ENCODE peak calls at places on chromosome 12, in eight cellular contexts. T is AG10803, A is endothelial cell, Y is A549, B is K562, F is astrocyte, M is B cell, E is upper lobe of right lung. L is an unnamed sample.

GRCh38 chr12:111426341-111427185 is 20.8 kb downstream of the SH2B3 start:
- DNase-seq in B (no peak), E (no peak), F (no peak), M (no peak), T (no peak), A (peak; percentile 4), Y (no peak), L (no peak)

GRCh38 chr12:104131609-104132008 is 6.4 kb downstream of the NFYB start:
- DNase-seq in A (no peak), M (no peak), T (no peak), B (no peak), F (no peak), E (no peak), Y (no peak), L (no peak)

GRCh38 chr12:122646568-122647220 is 56.5 kb downstream of the HCAR2 start:
- DNase-seq in T (peak; percentile 86), M (peak; percentile 61), E (no peak), B (no peak), Y (peak; percentile 24), F (peak; percentile 59), A (no peak), L (peak; percentile 88)

GRCh38 chr12:104549820-104550480 is 93.2 kb downstream of the CHST11 start:
- DNase-seq in F (peak; percentile 52), A (no peak), B (no peak), Y (no peak), T (peak; percentile 26), E (no peak), M (no peak), L (no peak)

GRCh38 chr12:22543246-22544037 is 900 bp downstream of the C2CD5 start:
- DNase-seq in E (peak; percentile 85), B (peak; percentile 51), A (peak; percentile 33), Y (peak; percentile 50), F (peak; percentile 31), M (peak; percentile 52), T (peak; percentile 17), L (peak; percentile 18)

GRCh38 chr12:26062566-26062965 is 62.3 kb downstream of the BHLHE41 start:
- DNase-seq in T (peak; percentile 77), M (no peak), Y (no peak), B (no peak), E (no peak), A (no peak), F (peak; percentile 85), L (peak; percentile 28)

GRCh38 chr12:70049596-70050360 is 193.5 kb upstream of the CNOT2 start:
- DNase-seq in E (no peak), A (no peak), B (no peak), F (no peak), T (no peak), M (peak; percentile 25), Y (no peak), L (no peak)

GRCh38 chr12:12439636-12440035 is 82.8 kb downstream of the BORCS5 start:
- DNase-seq in B (no peak), M (no peak), A (no peak), T (peak; percentile 33), F (peak; percentile 78), E (no peak), Y (peak; percentile 77), L (peak; percentile 34)

GRCh38 chr12:122946690-122947271 is 19.5 kb downstream of the ABCB9 start:
- DNase-seq in T (peak; percentile 100), A (no peak), F (peak; percentile 99), Y (peak; percentile 92), B (peak; percentile 63), M (no peak), E (peak; percentile 91), L (peak; percentile 98)

GRCh38 chr12:70721216-70721615 is 84.0 kb upstream of the PTPRB start:
- DNase-seq in B (no peak), F (no peak), Y (no peak), A (no peak), M (no peak), E (no peak), T (no peak), L (no peak)

GRCh38 chr12:130184531-130185090 is 22.3 kb downstream of the FZD10 start:
- DNase-seq in M (no peak), B (no peak), F (no peak), Y (no peak), E (no peak), T (no peak), A (no peak), L (no peak)

GRCh38 chr12:18139989-18140596 is 50.1 kb upstream of the RERGL start:
- DNase-seq in A (no peak), B (no peak), M (peak; percentile 4), F (no peak), T (peak; percentile 38), Y (peak; percentile 23), E (no peak), L (peak; percentile 51)

GRCh38 chr12:2154050-2154449 is 101.3 kb downstream of the CACNA1C start:
- DNase-seq in B (no peak), Y (no peak), E (no peak), A (no peak), M (no peak), T (peak; percentile 53), F (peak; percentile 73), L (peak; percentile 49)

GRCh38 chr12:24539646-24540045 is 409.3 kb downstream of the BCAT1 start:
- DNase-seq in F (no peak), A (no peak), Y (no peak), E (no peak), T (no peak), M (no peak), B (no peak), L (peak; percentile 51)

GRCh38 chr12:14776236-14776959 is 26.9 kb downstream of the WBP11 start:
- DNase-seq in A (no peak), T (peak; percentile 9), F (no peak), B (no peak), M (no peak), Y (peak; percentile 26), E (no peak), L (no peak)

GRCh38 chr12:50985322-50985721 is 33.0 kb downstream of the HIGD1C start:
- DNase-seq in B (no peak), F (peak; percentile 70), Y (no peak), A (no peak), E (no peak), T (peak; percentile 78), M (no peak), L (peak; percentile 78)

GRCh38 chr12:75633789-75634188 is 122.4 kb upstream of the KRR1 start:
- DNase-seq in T (no peak), E (no peak), Y (no peak), A (no peak), F (no peak), B (no peak), M (no peak), L (no peak)

DNA sequence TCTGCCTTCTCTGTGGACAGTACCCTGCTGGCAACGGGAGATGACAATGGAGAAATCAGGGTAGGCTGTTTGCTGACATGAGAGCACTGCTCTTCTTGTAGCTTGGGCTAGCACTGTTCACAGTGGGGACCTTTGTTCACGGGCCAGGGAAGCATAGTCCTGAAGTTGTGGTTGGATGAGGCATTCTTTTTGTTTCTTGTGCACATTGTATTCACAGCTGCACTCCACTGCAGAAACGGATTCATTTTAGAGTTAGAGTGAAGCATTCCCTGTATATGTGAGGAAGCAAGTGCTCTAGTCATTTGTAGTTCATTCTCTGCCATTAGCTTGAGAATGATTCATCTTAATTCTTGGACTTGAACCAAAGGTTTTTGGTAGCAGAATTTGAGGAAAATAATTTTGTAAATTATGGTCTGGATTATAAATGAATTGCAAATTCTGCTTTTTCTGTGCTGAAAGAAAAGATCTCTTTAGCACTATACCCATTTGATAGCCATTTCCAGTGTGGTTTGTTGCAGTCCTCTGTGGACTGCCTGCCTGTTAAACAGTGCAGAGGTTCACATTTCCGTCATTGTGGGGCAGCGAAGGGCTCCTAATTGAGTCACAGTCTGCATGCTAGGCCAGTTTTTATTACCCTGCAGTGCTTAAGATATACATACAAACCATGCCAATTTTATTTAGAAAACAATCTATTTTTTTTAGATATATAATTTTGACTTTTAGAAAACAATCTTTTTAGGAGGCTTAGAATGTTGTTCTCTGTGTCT is 80.6 kb downstream of the APAF1 start:
- DNase-seq in E (no peak), T (peak; percentile 66), F (peak; percentile 75), B (no peak), Y (peak; percentile 19), M (no peak), A (peak; percentile 57), L (peak; percentile 68)
- TF ChIP-seq CTCF in E (peak; percentile 22), T (peak; percentile 65), F (peak; percentile 76), B (peak; percentile 46), Y (no peak), M (peak; percentile 9), A (no peak), L (peak; percentile 58)

DNA sequence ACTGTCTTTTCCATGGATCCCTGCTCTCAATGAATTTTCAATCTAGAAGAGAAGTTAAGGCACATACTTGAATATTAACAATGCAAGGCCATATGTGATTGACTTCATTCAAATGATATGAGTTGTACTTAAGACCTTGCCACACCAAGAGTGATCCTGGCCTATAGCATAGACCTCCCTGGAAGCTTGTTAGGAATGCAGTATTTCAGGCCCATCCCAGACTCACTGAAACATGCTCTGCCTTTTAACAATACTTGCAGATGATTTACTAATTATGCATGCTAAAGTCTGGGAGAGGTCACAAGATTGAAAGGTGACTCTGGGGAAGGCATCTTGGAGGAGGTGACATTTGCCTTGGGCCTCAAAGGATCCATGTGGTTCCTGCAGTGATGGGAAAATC is 43.2 kb downstream of the RFX4 start:
- DNase-seq in M (no peak), A (no peak), E (no peak), B (no peak), T (no peak), F (no peak), Y (no peak), L (no peak)
- TF ChIP-seq CTCF in M (no peak), A (no peak), E (no peak), B (no peak), T (no peak), F (no peak), Y (no peak), L (no peak)

DNA sequence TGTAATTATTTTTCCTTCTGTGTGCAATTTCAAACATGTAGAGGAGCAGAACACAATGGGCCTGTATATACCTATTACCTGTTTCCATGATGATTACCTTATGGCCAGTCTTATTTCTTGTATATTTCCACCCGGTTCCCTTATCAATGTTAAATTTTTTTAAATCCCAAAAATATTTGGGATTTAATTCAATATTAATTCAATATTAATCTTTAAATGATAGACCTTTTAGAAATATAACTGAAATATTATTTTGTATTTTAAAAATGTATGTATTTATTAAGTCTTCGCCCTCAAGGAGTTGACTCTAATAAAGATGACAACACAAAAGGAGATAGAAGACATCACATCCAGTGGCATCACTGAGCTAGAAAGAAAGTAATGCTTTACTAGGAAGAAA is 607 bp upstream of the KRT6C start:
- DNase-seq in M (no peak), B (no peak), E (no peak), Y (no peak), A (no peak), T (no peak), F (no peak), L (no peak)
- TF ChIP-seq CTCF in M (no peak), B (no peak), E (no peak), Y (no peak), A (no peak), T (no peak), F (no peak), L (no peak)

DNA sequence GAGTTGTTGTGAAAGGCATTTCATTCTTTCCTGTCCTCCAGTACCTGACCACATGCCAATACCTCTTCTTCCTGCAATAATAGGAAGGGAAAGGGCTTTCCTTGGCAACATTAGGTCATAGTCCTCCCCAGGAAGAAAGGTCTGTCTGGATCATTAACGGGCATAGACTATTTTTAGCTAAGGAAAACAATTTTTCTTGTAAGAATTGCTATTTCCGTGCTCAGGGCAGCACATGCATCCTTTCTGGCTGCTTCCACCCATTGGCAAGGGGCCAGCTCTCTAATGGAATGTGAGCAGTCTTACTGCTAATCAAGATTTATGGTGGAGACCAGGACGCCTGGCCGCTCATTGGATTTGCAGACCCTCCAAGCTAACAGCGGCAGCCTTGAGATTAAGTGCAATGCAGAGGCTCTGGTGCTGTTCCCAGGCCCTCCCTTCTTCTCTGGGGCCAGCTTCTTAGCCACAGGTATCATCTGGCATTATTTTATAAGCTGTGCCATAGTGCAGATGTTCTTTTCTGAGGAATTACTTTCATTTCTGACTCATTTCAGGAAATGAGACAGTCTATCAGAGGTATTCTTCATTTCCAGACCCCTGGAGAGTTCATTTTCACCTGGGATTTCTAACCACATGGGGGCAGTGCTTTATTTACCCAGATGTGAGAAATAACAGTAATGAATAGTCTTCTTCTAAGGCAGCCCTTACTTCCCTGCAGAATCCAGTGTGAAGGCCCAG is 52.9 kb downstream of the ANO6 start:
- DNase-seq in A (peak; percentile 75), F (peak; percentile 94), Y (peak; percentile 64), B (no peak), T (peak; percentile 90), E (peak; percentile 76), M (no peak), L (peak; percentile 91)
- TF ChIP-seq CTCF in A (peak; percentile 42), F (peak; percentile 61), Y (peak; percentile 73), B (peak; percentile 55), T (peak; percentile 57), E (peak; percentile 34), M (no peak), L (peak; percentile 53)

L was measured in fibroblast of villous mesenchyme.